ENCODE peak calls at places on chromosomes 3 and 15, in four cellular contexts. One of them, this sample, is unnamed.

GRCh38 chr3:142586803-142587406 is 8.4 kb upstream of the ATR start:
- DNase-seq in GM12878: no peak
- DNase-seq in WTC11: no peak
- DNase-seq in K562: peak
- DNase-seq in this sample: peak

GRCh38 chr15:87032291-87032690 is 952.6 kb downstream of the AGBL1 start:
- DNase-seq in GM12878: no peak
- DNase-seq in WTC11: no peak
- DNase-seq in K562: no peak
- DNase-seq in this sample: no peak

GRCh38 chr15:90394702-90395442 is 6.8 kb downstream of the IQGAP1 start:
- DNase-seq in GM12878: no peak
- DNase-seq in WTC11: no peak
- DNase-seq in K562: no peak
- DNase-seq in this sample: no peak

GRCh38 chr3:113439576-113439975 is 1.7 kb downstream of the CFAP44 start:
- DNase-seq in GM12878: no peak
- DNase-seq in WTC11: no peak
- DNase-seq in K562: no peak
- DNase-seq in this sample: no peak

GRCh38 chr15:91891788-91892187 is 38.3 kb downstream of the SLCO3A1 start:
- DNase-seq in GM12878: no peak
- DNase-seq in WTC11: no peak
- DNase-seq in K562: no peak
- DNase-seq in this sample: no peak

GRCh38 chr3:64728428-64728827 is 40.6 kb upstream of the ADAMTS9 start:
- DNase-seq in GM12878: no peak
- DNase-seq in WTC11: no peak
- DNase-seq in K562: no peak
- DNase-seq in this sample: no peak

GRCh38 chr15:69810441-69811071 is 287.2 kb downstream of the TLE3 start:
- DNase-seq in GM12878: no peak
- DNase-seq in WTC11: no peak
- DNase-seq in K562: no peak
- DNase-seq in this sample: no peak

GRCh38 chr3:195162033-195162669 is 108.8 kb downstream of the XXYLT1 start:
- DNase-seq in GM12878: no peak
- DNase-seq in WTC11: no peak
- DNase-seq in K562: no peak
- DNase-seq in this sample: peak

GRCh38 chr3:99674086-99674789 is 35.8 kb downstream of the COL8A1 start:
- DNase-seq in GM12878: no peak
- DNase-seq in WTC11: no peak
- DNase-seq in K562: no peak
- DNase-seq in this sample: no peak

GRCh38 chr15:57054351-57054750 is 135.9 kb downstream of the TCF12 start:
- DNase-seq in GM12878: no peak
- DNase-seq in WTC11: no peak
- DNase-seq in K562: no peak
- DNase-seq in this sample: no peak

GRCh38 chr15:45166792-45167630 is 20.8 kb downstream of the SHF start:
- DNase-seq in GM12878: peak
- DNase-seq in WTC11: peak
- DNase-seq in K562: peak
- DNase-seq in this sample: peak

GRCh38 chr3:196219194-196219969 is 3.0 kb downstream of the SLC51A start:
- DNase-seq in GM12878: peak
- DNase-seq in WTC11: no peak
- DNase-seq in K562: no peak
- DNase-seq in this sample: no peak

GRCh38 chr3:10518506-10519150 is 13.2 kb upstream of the ATP2B2 start:
- DNase-seq in GM12878: no peak
- DNase-seq in WTC11: no peak
- DNase-seq in K562: no peak
- DNase-seq in this sample: no peak

GRCh38 chr3:82038536-82038935 is 277.1 kb upstream of the GBE1 start:
- DNase-seq in GM12878: no peak
- DNase-seq in WTC11: no peak
- DNase-seq in K562: no peak
- DNase-seq in this sample: no peak

GRCh38 chr15:92693922-92694331 is 38.4 kb upstream of the FAM174B start:
- DNase-seq in GM12878: no peak
- DNase-seq in WTC11: peak
- DNase-seq in K562: peak
- DNase-seq in this sample: peak

GRCh38 chr3:149197669-149198068 is 24.0 kb downstream of the CP start:
- DNase-seq in GM12878: no peak
- DNase-seq in WTC11: peak
- DNase-seq in K562: no peak
- DNase-seq in this sample: no peak

GRCh38 chr15:99409097-99409473 is 156.7 kb upstream of the MEF2A start:
- DNase-seq in GM12878: no peak
- DNase-seq in WTC11: peak
- DNase-seq in K562: no peak
- DNase-seq in this sample: peak

GRCh38 chr3:17013050-17013449 is 128.3 kb downstream of the PLCL2 start:
- DNase-seq in GM12878: no peak
- DNase-seq in WTC11: no peak
- DNase-seq in K562: no peak
- DNase-seq in this sample: no peak

GRCh38 chr15:42036112-42036905 is 15.5 kb upstream of the PLA2G4E start:
- DNase-seq in GM12878: no peak
- DNase-seq in WTC11: peak
- DNase-seq in K562: no peak
- DNase-seq in this sample: no peak

GRCh38 chr15:44102675-44103254 is 92.3 kb downstream of the FRMD5 start:
- DNase-seq in GM12878: no peak
- DNase-seq in WTC11: no peak
- DNase-seq in K562: no peak
- DNase-seq in this sample: peak

GRCh38 chr3:136050250-136050649 is 84.7 kb downstream of the PPP2R3A start:
- DNase-seq in GM12878: no peak
- DNase-seq in WTC11: no peak
- DNase-seq in K562: no peak
- DNase-seq in this sample: no peak

GRCh38 chr3:134216851-134217250 is 33.8 kb downstream of the RYK start:
- DNase-seq in GM12878: no peak
- DNase-seq in WTC11: no peak
- DNase-seq in K562: no peak
- DNase-seq in this sample: no peak

GRCh38 chr3:3366391-3366790 is 186.9 kb upstream of the CRBN start:
- DNase-seq in GM12878: no peak
- DNase-seq in WTC11: no peak
- DNase-seq in K562: no peak
- DNase-seq in this sample: no peak

GRCh38 chr3:141796436-141797166 is 33.4 kb downstream of the GRK7 start:
- DNase-seq in GM12878: peak
- DNase-seq in WTC11: no peak
- DNase-seq in K562: no peak
- DNase-seq in this sample: no peak

GRCh38 chr3:16243706-16244490 is 20.8 kb downstream of the DPH3 start:
- DNase-seq in GM12878: no peak
- DNase-seq in WTC11: no peak
- DNase-seq in K562: no peak
- DNase-seq in this sample: no peak

GRCh38 chr15:72782993-72783562 is 480 bp downstream of the ADPGK start:
- DNase-seq in GM12878: peak
- DNase-seq in WTC11: no peak
- DNase-seq in K562: no peak
- DNase-seq in this sample: no peak

GRCh38 chr3:170780955-170781354 is 89.0 kb downstream of the RPL22L1 start:
- DNase-seq in GM12878: no peak
- DNase-seq in WTC11: no peak
- DNase-seq in K562: no peak
- DNase-seq in this sample: no peak

GRCh38 chr15:66822576-66822975 is 120.5 kb downstream of the SMAD6 start:
- DNase-seq in GM12878: no peak
- DNase-seq in WTC11: no peak
- DNase-seq in K562: no peak
- DNase-seq in this sample: no peak

GRCh38 chr3:189424922-189425321 is 206.3 kb upstream of the TP63 start:
- DNase-seq in GM12878: no peak
- DNase-seq in WTC11: no peak
- DNase-seq in K562: no peak
- DNase-seq in this sample: no peak

GRCh38 chr3:16802382-16802781 is 82.4 kb upstream of the PLCL2 start:
- DNase-seq in GM12878: no peak
- DNase-seq in WTC11: no peak
- DNase-seq in K562: no peak
- DNase-seq in this sample: no peak

GRCh38 chr15:69723404-69724097 is 270.9 kb downstream of the RPLP1 start:
- DNase-seq in GM12878: no peak
- DNase-seq in WTC11: peak
- DNase-seq in K562: no peak
- DNase-seq in this sample: no peak

GRCh38 chr3:11929531-11929930 is 74.7 kb upstream of the SYN2 start:
- DNase-seq in GM12878: no peak
- DNase-seq in WTC11: no peak
- DNase-seq in K562: no peak
- DNase-seq in this sample: no peak

GRCh38 chr3:126117786-126118185 is 33.9 kb upstream of the SLC41A3 start:
- DNase-seq in GM12878: no peak
- DNase-seq in WTC11: no peak
- DNase-seq in K562: no peak
- DNase-seq in this sample: no peak

DNA sequence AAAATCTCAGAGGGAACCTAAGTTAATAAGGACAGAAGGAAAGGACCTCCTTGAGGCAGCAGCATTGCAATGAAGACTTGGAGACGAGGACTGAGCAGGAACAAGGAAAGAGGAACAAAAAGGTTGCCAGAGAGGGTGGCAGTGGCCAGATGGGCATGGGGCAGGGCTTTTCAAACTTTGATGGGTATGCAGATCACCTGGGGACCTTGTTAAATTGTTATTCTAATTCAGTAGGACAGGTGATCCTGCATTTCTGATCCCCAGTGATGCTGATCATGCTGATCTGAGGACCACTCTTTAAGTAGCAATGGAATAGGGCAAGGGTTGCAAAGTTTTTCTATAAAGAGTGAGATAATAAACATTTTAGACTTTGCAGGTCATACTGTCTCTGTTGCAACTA is 11.1 kb downstream of the COL6A6 start:
- DNase-seq in GM12878: no peak
- DNase-seq in WTC11: no peak
- DNase-seq in K562: no peak
- DNase-seq in this sample: no peak
- TF ChIP-seq ETV6 in GM12878: no peak
- TF ChIP-seq ETV6 in WTC11: no peak
- TF ChIP-seq ETV6 in K562: no peak
- TF ChIP-seq ETV6 in this sample: no peak

GRCh38 chr15:68583936-68584703 is 5.3 kb downstream of the CORO2B start:
- DNase-seq in GM12878: no peak
- DNase-seq in WTC11: no peak
- DNase-seq in K562: no peak
- DNase-seq in this sample: no peak

GRCh38 chr15:68587769-68588385 is 9.1 kb downstream of the CORO2B start:
- DNase-seq in GM12878: no peak
- DNase-seq in WTC11: no peak
- DNase-seq in K562: no peak
- DNase-seq in this sample: no peak

GRCh38 chr15:68586274-68586961 is 7.6 kb downstream of the CORO2B start:
- DNase-seq in GM12878: no peak
- DNase-seq in WTC11: no peak
- DNase-seq in K562: no peak
- DNase-seq in this sample: peak

GRCh38 chr15:68584704-68585573 is 6.1 kb downstream of the CORO2B start:
- DNase-seq in GM12878: no peak
- DNase-seq in WTC11: no peak
- DNase-seq in K562: no peak
- DNase-seq in this sample: no peak

DNA sequence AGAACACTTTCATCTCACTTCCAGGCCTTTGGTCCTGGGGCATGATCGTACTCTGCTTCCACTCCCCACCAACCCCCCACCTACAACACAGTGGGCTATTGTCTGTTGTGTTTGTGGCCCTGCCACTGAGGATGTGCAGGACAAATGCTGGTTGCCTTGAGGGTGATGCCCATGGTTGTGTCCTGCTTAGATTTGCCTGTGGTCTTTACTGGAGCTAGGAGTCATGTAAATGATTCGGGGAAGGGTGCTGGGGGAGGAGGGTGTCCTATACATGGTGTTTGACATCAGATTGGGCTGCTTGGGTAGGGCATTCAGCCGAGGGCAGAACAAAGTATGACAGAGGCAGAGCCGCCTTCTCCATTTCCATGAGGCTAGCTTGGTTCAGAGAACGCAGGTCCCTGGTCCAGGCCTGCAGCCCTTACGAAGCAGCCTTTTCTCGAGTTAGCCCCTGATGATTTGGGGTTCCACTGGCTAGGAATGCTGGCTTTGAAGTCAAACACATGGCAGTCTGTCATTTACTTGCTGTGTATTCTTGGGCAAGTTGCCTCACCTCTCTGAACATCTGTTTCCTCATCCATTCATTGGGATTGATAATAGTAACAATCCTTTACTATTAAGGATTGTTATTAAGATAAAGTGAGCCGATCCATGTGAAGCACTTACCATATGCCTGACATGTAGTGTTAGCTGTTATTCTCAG is 6.9 kb downstream of the CORO2B start:
- DNase-seq in GM12878: no peak
- DNase-seq in WTC11: no peak
- DNase-seq in K562: no peak
- DNase-seq in this sample: peak
- TF ChIP-seq ETV6 in GM12878: no peak
- TF ChIP-seq ETV6 in WTC11: no peak
- TF ChIP-seq ETV6 in K562: no peak
- TF ChIP-seq ETV6 in this sample: no peak

GRCh38 chr3:98655666-98656065 is 62.3 kb upstream of the CPOX start:
- DNase-seq in GM12878: no peak
- DNase-seq in WTC11: no peak
- DNase-seq in K562: no peak
- DNase-seq in this sample: no peak

GRCh38 chr3:98662699-98663098 is 69.3 kb upstream of the CPOX start:
- DNase-seq in GM12878: no peak
- DNase-seq in WTC11: no peak
- DNase-seq in K562: no peak
- DNase-seq in this sample: no peak

GRCh38 chr3:98651766-98652077 is 58.3 kb upstream of the CPOX start:
- DNase-seq in GM12878: no peak
- DNase-seq in WTC11: no peak
- DNase-seq in K562: no peak
- DNase-seq in this sample: no peak

DNA sequence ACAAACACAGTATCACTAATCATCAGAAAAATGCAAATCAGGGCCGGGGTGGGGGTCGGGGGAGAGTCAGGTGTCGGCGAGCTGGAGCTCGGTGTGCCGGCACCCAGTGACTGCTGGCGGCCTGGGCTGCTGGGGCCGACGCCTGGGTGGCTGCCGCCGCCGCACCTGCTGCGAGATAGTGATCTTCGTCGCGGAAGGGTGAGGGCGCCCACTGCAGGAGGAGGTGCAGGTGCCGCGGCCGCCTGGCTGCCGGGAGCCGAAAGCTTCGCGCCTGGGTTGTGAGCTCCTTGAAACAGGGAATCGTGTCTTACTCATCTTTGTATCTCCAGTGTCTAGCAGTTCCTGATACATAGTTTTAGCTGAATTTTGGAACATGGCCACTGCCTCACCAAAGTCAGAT is 64.0 kb upstream of the CPOX start:
- DNase-seq in GM12878: no peak
- DNase-seq in WTC11: peak
- DNase-seq in K562: no peak
- DNase-seq in this sample: no peak
- TF ChIP-seq ETV6 in GM12878: no peak
- TF ChIP-seq ETV6 in WTC11: no peak
- TF ChIP-seq ETV6 in K562: no peak
- TF ChIP-seq ETV6 in this sample: no peak

GRCh38 chr3:182980204-182981037 is at the start of gene DCUN1D1:
- DNase-seq in GM12878: peak
- DNase-seq in WTC11: peak
- DNase-seq in K562: peak
- DNase-seq in this sample: peak
- TF ChIP-seq ETV6 in GM12878: no peak
- TF ChIP-seq ETV6 in WTC11: no peak
- TF ChIP-seq ETV6 in K562: no peak
- TF ChIP-seq ETV6 in this sample: no peak

This sample was measured in HepG2.